ENCODE peak calls at places on chromosomes 6 and 20, in nine cellular contexts. F, U, W, Z, X, E, G, O and D are unnamed samples.

GRCh38 chr20:58690851-58691250 is 1.7 kb upstream of the NPEPL1 start:
- DNase-seq in Z (no peak), U (no peak), E (peak), G (peak), O (no peak), X (peak), W (peak), F (peak), D (no peak)

GRCh38 chr20:32184953-32185603 is 22.5 kb downstream of the PLAGL2 start:
- DNase-seq in Z (no peak), F (no peak), E (no peak), U (no peak), G (no peak), O (no peak), W (no peak), X (peak), D (no peak)

GRCh38 chr6:100426689-100427338 is 37.9 kb downstream of the SIM1 start:
- DNase-seq in E (no peak), G (no peak), Z (no peak), F (no peak), W (no peak), O (no peak), X (no peak), U (no peak), D (no peak)

GRCh38 chr6:95203153-95203754 is 374.1 kb upstream of the MANEA start:
- DNase-seq in U (no peak), O (peak), F (peak), G (peak), E (peak), W (peak), X (no peak), Z (peak), D (no peak)

GRCh38 chr6:125787791-125788190 is 3.0 kb upstream of the NCOA7 start:
- DNase-seq in G (peak), E (peak), Z (no peak), U (no peak), F (no peak), X (no peak), W (peak), O (no peak), D (no peak)

GRCh38 chr20:3671986-3672863 is 9.0 kb upstream of the GFRA4 start:
- DNase-seq in W (no peak), G (no peak), U (no peak), X (no peak), Z (no peak), O (no peak), E (no peak), F (no peak), D (no peak)

GRCh38 chr20:33031531-33031930 is at the start of gene BPIFB6:
- DNase-seq in O (no peak), F (no peak), W (no peak), E (no peak), G (no peak), U (no peak), Z (no peak), X (no peak), D (no peak)

GRCh38 chr20:52230406-52230805 is 38.8 kb upstream of the ZFP64 start:
- DNase-seq in U (no peak), O (no peak), X (no peak), W (no peak), E (peak), G (no peak), Z (no peak), F (no peak), D (peak)

GRCh38 chr6:25279748-25280616 is 808 bp downstream of the CARMIL1 start:
- DNase-seq in G (peak), Z (no peak), O (peak), F (no peak), E (no peak), W (peak), U (no peak), X (peak), D (no peak)

GRCh38 chr20:3251806-3252205 is 12.8 kb upstream of the SLC4A11 start:
- DNase-seq in O (no peak), U (no peak), W (no peak), G (peak), E (peak), F (peak), X (no peak), Z (no peak), D (no peak)

GRCh38 chr6:35080016-35080680 is 61.0 kb downstream of the TCP11 start:
- DNase-seq in Z (no peak), W (no peak), O (no peak), F (no peak), U (no peak), G (no peak), E (no peak), X (no peak), D (no peak)

GRCh38 chr6:3805448-3806123 is 43.6 kb upstream of the FAM50B start:
- DNase-seq in U (no peak), O (no peak), Z (no peak), X (no peak), G (peak), W (no peak), E (peak), F (no peak), D (no peak)

GRCh38 chr20:38805958-38806854 is 709 bp downstream of the PPP1R16B start:
- DNase-seq in G (no peak), Z (no peak), U (peak), X (no peak), W (no peak), E (no peak), F (no peak), O (no peak), D (no peak)

GRCh38 chr6:137086031-137086430 is 41.3 kb upstream of the IL20RA start:
- DNase-seq in G (no peak), U (no peak), F (no peak), W (no peak), X (no peak), E (no peak), O (no peak), Z (no peak), D (no peak)

GRCh38 chr20:64116016-64116415 is 8.7 kb upstream of the NPBWR2 start:
- DNase-seq in X (peak), E (no peak), F (no peak), O (no peak), U (no peak), G (no peak), W (no peak), Z (no peak), D (no peak)

GRCh38 chr20:1734269-1734858 is 76.8 kb upstream of the SIRPG start:
- DNase-seq in O (no peak), F (no peak), U (no peak), G (peak), X (no peak), Z (no peak), E (no peak), W (no peak), D (no peak)

GRCh38 chr6:139016337-139017213 is 12.0 kb upstream of the ABRACL start:
- DNase-seq in Z (no peak), U (no peak), E (peak), G (no peak), X (no peak), W (no peak), O (no peak), F (no peak), D (no peak)

GRCh38 chr6:149567194-149567586 is 1.0 kb downstream of the GINM1 start:
- DNase-seq in O (no peak), W (no peak), X (no peak), F (no peak), Z (no peak), G (no peak), E (no peak), U (no peak), D (no peak)

GRCh38 chr6:44129841-44130322 is 2.5 kb downstream of the TMEM63B start:
- DNase-seq in U (no peak), O (no peak), W (no peak), Z (no peak), F (no peak), E (no peak), G (no peak), X (no peak), D (no peak)

GRCh38 chr6:39225946-39226437 is 3.3 kb downstream of the KCNK5 start:
- DNase-seq in X (no peak), W (no peak), G (no peak), F (no peak), Z (no peak), U (no peak), O (no peak), E (no peak), D (no peak)

GRCh38 chr20:17227199-17227535 is 327 bp downstream of the PCSK2 start:
- DNase-seq in Z (no peak), U (no peak), X (no peak), W (peak), G (no peak), O (no peak), F (no peak), E (no peak), D (no peak)

DNA sequence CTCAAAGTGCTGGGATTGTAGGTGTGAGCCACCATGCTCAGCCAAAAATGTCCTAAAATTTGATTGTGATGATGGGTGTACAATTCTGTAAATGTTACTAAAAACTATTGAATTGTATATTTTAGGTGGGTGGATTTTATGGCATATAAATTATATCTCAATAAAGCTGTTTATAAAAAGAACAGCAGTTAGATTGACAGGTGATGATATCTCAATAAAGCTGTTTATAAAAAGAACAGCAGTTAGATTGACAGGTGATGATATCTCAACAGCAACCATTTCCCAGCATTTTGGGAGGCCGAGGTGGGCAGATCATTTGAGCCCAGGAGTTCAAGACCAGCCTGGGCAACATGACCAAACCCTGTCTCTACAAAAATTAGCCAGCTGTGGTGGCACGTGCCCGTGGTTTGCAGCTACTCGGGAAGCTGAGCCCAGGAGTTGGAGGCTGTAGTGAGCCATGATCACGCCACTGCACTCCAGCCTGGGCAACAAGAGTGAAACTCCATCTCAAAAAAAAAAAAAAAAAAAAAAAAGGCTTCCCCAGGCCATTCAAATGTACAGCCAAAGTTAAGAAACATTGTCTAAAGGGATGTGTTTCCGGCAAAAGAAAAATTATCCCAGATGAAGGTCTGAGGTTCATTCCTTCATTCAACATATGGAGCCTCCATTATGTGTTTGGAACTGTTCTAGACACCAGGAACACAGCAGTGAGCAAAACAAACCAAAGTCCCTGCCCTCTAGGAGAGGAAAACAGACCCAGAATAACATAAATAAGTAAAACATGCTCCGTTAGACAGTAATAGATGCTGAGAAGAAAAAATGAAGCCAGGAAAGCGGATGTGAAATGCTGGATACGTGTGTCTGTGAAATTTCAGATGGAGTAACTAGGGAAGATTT is 1.7 kb upstream of the RBCK1 start:
- DNase-seq in Z (no peak), U (no peak), F (no peak), W (no peak), O (no peak), X (peak), E (no peak), G (no peak), D (no peak)
- H3K4me3 ChIP-seq in Z (no peak), U (no peak), F (no peak), W (no peak), O (peak), X (peak), E (no peak), G (no peak), D (no peak)

GRCh38 chr6:43074847-43075741 is 1.0 kb upstream of the PTK7 start:
- DNase-seq in Z (peak), W (peak), F (no peak), E (peak), X (no peak), O (no peak), G (peak), U (no peak), D (no peak)
- H3K4me3 ChIP-seq in Z (peak), W (peak), F (peak), E (no peak), X (no peak), O (peak), G (peak), U (no peak), D (peak)

GRCh38 chr20:10171864-10172751 is 46.5 kb upstream of the SNAP25 start:
- DNase-seq in U (no peak), F (peak), G (no peak), X (peak), Z (no peak), W (peak), O (no peak), E (peak), D (no peak)
- H3K4me3 ChIP-seq in U (no peak), F (peak), G (peak), X (peak), Z (peak), W (peak), O (peak), E (peak), D (peak)

GRCh38 chr6:28727559-28728211 is 196.1 kb downstream of the TRIM27 start:
- DNase-seq in W (no peak), X (no peak), U (no peak), Z (no peak), E (no peak), G (no peak), F (no peak), O (no peak), D (no peak)
- H3K4me3 ChIP-seq in W (no peak), X (no peak), U (no peak), Z (no peak), E (peak), G (no peak), F (no peak), O (no peak), D (no peak)

GRCh38 chr6:27091661-27092315 is 155.7 kb upstream of the PRSS16 start:
- DNase-seq in X (no peak), E (peak), O (peak), U (no peak), G (peak), W (no peak), Z (peak), F (peak), D (peak)

GRCh38 chr6:27096834-27097511 is 150.5 kb upstream of the PRSS16 start:
- DNase-seq in U (no peak), W (peak), E (peak), F (peak), O (peak), X (no peak), G (peak), Z (peak), D (peak)

GRCh38 chr6:27095914-27096313 is 151.6 kb upstream of the PRSS16 start:
- DNase-seq in W (no peak), U (no peak), E (no peak), F (no peak), O (no peak), G (no peak), X (no peak), Z (no peak), D (no peak)

GRCh38 chr6:27088068-27088467 is 159.4 kb upstream of the PRSS16 start:
- DNase-seq in X (no peak), O (no peak), E (no peak), U (no peak), Z (no peak), G (no peak), W (no peak), F (no peak), D (no peak)

GRCh38 chr6:27092316-27092692 is 155.2 kb upstream of the PRSS16 start:
- DNase-seq in Z (no peak), X (no peak), U (no peak), O (no peak), E (no peak), W (no peak), G (no peak), F (no peak), D (no peak)
- H3K4me3 ChIP-seq in Z (peak), X (no peak), U (no peak), O (peak), E (peak), W (no peak), G (peak), F (peak), D (peak)